ENCODE peak calls at places on chromosomes 3 and 15, in eight cellular contexts. Q is psoas muscle, R is left ventricle myocardium inferior, L is fibroblast of pulmonary artery, D is B cell, U is fibroblast of the aortic adventitia, H is endothelial cell, V is K562. I is an unnamed sample.
A peak's percentile ranks its signal among the peaks of the same experiment; 100 is the strongest.

GRCh38 chr3:50297896-50298725 is 1.1 kb downstream of the HYAL3 start:
- DNase-seq in D (no peak), V (no peak), H (no peak), U (no peak), L (no peak), Q (no peak), R (peak; percentile 16), I (no peak)

GRCh38 chr15:31292391-31293020 is 34.1 kb upstream of the KLF13 start:
- DNase-seq in Q (no peak), D (peak; percentile 17), L (peak; percentile 16), R (no peak), U (no peak), H (no peak), V (no peak), I (no peak)

GRCh38 chr3:12967751-12968209 is 105.4 kb downstream of the IQSEC1 start:
- DNase-seq in V (peak; percentile 100), L (peak; percentile 90), R (peak; percentile 91), D (peak; percentile 88), U (peak; percentile 86), H (peak; percentile 87), Q (peak; percentile 91), I (peak; percentile 100)

GRCh38 chr3:129576514-129577345 is 29.7 kb downstream of the PLXND1 start:
- DNase-seq in U (no peak), L (no peak), Q (no peak), V (no peak), R (peak; percentile 52), D (peak; percentile 92), H (no peak), I (peak; percentile 55)

GRCh38 chr15:100101389-100102089 is 240.2 kb downstream of the ADAMTS17 start:
- DNase-seq in Q (peak; percentile 39), U (no peak), L (no peak), V (no peak), H (no peak), D (no peak), R (no peak), I (no peak)

GRCh38 chr3:182979719-182980191 is 583 bp downstream of the DCUN1D1 start:
- DNase-seq in U (no peak), L (no peak), H (peak; percentile 51), D (no peak), Q (no peak), V (peak; percentile 25), R (no peak), I (no peak)

GRCh38 chr15:72042865-72043264 is 75.1 kb downstream of the MYO9A start:
- DNase-seq in Q (no peak), H (no peak), U (no peak), V (no peak), L (no peak), R (no peak), D (no peak), I (no peak)

GRCh38 chr3:197302696-197303341 is 4.4 kb upstream of the DLG1 start:
- DNase-seq in V (no peak), H (no peak), L (peak; percentile 54), D (no peak), R (no peak), U (peak; percentile 47), Q (no peak), I (no peak)

GRCh38 chr3:127822166-127822835 is at the start of gene MGLL:
- DNase-seq in L (peak; percentile 32), V (no peak), R (peak; percentile 49), U (peak; percentile 45), Q (peak; percentile 55), D (no peak), H (peak; percentile 34), I (no peak)

GRCh38 chr15:43969802-43970375 is 143.1 kb downstream of the WDR76 start:
- DNase-seq in D (no peak), U (no peak), H (no peak), V (no peak), R (no peak), Q (no peak), L (no peak), I (no peak)

GRCh38 chr15:80072285-80072684 is 12.8 kb downstream of the ZFAND6 start:
- DNase-seq in V (peak; percentile 56), D (no peak), R (no peak), Q (no peak), H (peak; percentile 10), U (peak; percentile 93), L (peak; percentile 95), I (peak; percentile 46)

GRCh38 chr15:77870195-77871065 is 207.1 kb downstream of the TBC1D2B start:
- DNase-seq in L (peak; percentile 70), H (peak; percentile 86), U (peak; percentile 65), V (peak; percentile 77), R (peak; percentile 47), Q (peak; percentile 65), D (no peak), I (peak; percentile 75)

GRCh38 chr3:113555138-113555537 is 22.8 kb downstream of the SIDT1 start:
- DNase-seq in H (no peak), V (no peak), U (no peak), L (no peak), Q (no peak), D (no peak), R (no peak), I (no peak)

GRCh38 chr3:115931581-115931980 is 308.3 kb downstream of the GAP43 start:
- DNase-seq in Q (no peak), L (peak; percentile 3), V (no peak), D (no peak), R (no peak), H (no peak), U (no peak), I (no peak)

GRCh38 chr3:115932807-115933206 is 309.5 kb downstream of the GAP43 start:
- DNase-seq in H (no peak), Q (no peak), D (no peak), R (no peak), L (no peak), U (no peak), V (no peak), I (no peak)

DNA sequence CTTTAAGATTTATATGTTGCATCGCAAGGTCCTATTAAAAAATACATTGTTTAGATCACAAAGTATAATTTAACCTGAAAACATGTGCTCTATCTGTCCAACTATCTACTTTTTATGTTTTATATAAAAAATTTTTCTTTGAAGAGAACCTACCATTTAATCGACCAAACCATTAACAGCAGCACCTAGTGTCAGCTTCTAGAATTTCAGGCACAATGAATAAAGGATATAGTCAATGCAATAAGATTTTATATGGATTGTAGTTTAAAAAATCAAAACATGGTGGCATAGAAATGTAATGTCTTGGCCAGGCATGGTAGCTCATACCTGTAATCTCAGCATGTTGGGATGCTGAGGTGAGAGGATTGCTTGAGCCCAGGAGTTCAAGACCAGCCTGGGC is 313.7 kb downstream of the GAP43 start:
- DNase-seq in U (peak; percentile 10), D (no peak), V (no peak), H (no peak), R (no peak), Q (no peak), L (peak; percentile 4), I (no peak)
- TF ChIP-seq CTCF in U (peak; percentile 61), D (no peak), V (no peak), H (peak; percentile 81), R (peak; percentile 15), Q (no peak), L (peak; percentile 55), I (peak; percentile 17)

DNA sequence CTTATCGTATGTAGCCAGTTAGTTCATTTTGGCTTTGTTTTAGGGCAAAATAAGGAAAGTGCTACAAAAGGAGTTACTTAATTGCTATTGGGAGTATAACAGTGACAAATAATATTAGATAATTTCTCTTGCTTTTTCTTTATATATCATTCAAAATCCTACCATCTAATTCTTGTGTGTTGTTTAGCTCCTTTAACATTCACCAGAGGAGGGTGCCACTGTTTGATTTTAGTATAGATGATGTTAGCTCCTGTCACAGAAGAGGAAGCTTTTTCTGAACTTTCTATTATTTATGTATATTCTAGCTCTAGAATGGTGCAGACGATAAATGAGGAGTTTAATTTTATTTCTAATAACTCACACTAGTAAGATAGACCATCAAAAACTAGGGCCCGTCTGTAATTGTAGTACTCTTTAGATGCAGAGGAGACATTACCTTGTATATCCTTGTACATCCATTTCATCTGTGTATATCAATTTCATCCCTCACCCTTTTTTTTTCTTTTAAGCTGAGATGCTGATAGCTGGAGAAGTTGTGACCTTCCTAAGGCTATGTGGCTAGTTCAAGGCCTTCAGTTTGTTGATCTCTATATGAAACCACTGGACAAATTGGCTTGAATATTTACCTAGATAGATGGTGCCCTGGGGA is 3.0 kb downstream of the PPM1L start:
- DNase-seq in L (no peak), V (no peak), R (no peak), Q (no peak), H (no peak), D (no peak), U (no peak), I (no peak)
- TF ChIP-seq CTCF in L (no peak), V (no peak), R (peak; percentile 42), Q (peak; percentile 46), H (no peak), D (no peak), U (no peak), I (no peak)

DNA sequence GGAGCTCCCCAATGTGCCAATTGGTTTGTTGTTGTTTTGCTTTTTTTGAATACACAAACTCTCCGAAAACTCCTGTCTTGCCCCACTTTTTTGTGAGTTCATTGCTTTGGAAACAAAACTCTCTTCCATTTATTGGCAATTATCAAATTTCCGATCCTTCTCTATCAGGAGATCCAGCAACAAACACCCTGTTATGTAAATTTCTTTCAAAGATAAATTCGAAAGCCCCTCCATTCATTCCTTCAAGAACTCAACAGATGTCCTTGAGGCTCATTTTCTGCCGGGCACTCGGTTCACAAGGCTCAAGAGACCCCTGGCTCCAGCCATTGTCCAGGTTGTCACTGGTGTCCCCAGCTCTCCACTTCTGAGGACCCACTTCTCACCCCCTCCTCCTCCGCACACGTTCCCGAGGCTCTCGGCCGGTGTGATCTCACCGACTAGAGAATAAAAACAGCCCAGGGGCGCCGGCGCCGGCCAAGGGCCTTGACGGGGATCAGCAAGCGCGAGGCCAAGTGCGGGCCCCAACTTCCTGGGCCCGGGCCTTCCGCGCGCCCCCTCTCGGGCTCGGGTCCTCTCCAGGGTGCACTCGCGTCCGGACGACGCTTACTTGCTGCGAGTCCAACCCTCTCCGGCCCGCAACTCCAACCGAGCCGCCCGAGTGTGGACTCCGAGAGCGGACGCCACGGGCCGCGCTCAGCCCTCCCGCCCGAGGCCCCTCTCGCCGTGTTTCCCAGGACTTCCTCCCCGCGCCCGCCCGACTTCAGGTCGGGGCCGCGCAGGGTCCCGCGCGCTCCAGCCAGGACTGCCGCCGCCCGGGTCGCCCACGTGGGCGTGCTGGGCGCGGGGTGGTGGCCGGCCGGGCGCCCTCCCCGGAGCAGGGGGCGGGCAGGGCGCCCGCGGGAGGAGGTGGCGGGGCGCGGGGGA is 533 bp upstream of the SMAD3 start:
- DNase-seq in V (peak; percentile 96), R (peak; percentile 63), U (no peak), Q (peak; percentile 69), H (peak; percentile 55), D (peak; percentile 63), L (no peak), I (peak; percentile 63)
- TF ChIP-seq CTCF in V (no peak), R (no peak), U (no peak), Q (no peak), H (no peak), D (no peak), L (no peak), I (no peak)

DNA sequence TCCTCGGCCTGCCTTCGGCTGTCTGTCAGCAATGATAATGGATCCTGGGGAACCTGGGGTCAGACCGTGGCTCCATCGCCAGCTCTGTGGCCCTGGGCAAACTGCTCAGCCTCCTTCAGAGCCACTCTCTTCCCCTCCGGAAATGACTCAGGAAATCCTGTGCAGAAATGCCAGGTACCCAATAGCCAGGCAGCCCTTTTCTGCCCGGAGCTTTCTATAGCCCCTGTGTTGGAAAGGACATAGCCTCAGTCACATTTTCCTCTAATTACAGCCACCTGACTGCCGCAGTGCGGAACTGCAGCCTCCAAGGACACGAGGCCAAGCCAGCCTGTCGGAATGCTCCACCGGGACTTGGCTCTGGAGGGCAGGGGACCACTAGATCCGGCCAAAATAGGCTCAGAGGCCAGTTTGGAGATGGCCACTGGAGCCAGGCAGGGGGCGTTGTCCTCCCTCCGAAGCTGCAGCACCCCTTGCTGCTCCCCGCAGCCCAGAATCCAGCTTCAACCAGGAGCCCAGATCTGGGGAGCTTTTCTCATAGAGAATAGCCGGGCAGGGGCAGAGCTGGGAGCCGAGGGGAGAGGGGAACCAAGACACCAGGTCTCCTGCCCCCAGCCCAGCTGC is 11.6 kb upstream of the ZXDC start:
- DNase-seq in D (no peak), U (no peak), R (no peak), H (peak; percentile 54), L (peak; percentile 12), Q (no peak), V (peak; percentile 23), I (no peak)
- TF ChIP-seq CTCF in D (no peak), U (peak; percentile 26), R (peak; percentile 52), H (no peak), L (peak; percentile 13), Q (peak; percentile 20), V (peak; percentile 18), I (no peak)

I was measured in GM10248.